ENCODE peak calls at places on chromosomes 11 and 22, in six cellular contexts. O is cardiac fibroblast, G is HFF-Myc, E is AG09319, L is psoas muscle, Y is endothelial cell. H is an unnamed sample.

GRCh38 chr11:13098067-13098466 is 89.0 kb downstream of the RASSF10 start:
- DNase-seq in E (no peak), G (no peak), L (no peak), O (no peak), Y (no peak), H (no peak)

GRCh38 chr11:33258631-33259184 is 1.5 kb downstream of the HIPK3 start:
- DNase-seq in E (no peak), G (no peak), O (peak; percentile 71), L (no peak), Y (no peak), H (no peak)

GRCh38 chr11:124745835-124746620 is 6.0 kb downstream of the VSIG2 start:
- DNase-seq in Y (no peak), L (no peak), G (no peak), O (no peak), E (no peak), H (no peak)

GRCh38 chr11:57792870-57793269 is 31.3 kb downstream of the CTNND1 start:
- DNase-seq in E (no peak), L (no peak), O (peak; percentile 29), G (no peak), Y (no peak), H (no peak)

GRCh38 chr22:20575724-20576444 is 68.5 kb downstream of the MED15 start:
- DNase-seq in L (no peak), O (no peak), Y (no peak), E (no peak), G (no peak), H (no peak)

GRCh38 chr11:69826773-69827172 is 7.6 kb upstream of the FGF3 start:
- DNase-seq in O (no peak), E (no peak), G (no peak), Y (no peak), L (no peak), H (no peak)

GRCh38 chr11:15662285-15662684 is 547.6 kb downstream of the INSC start:
- DNase-seq in G (no peak), L (no peak), O (no peak), Y (no peak), E (no peak), H (no peak)

GRCh38 chr11:65013130-65013691 is 749 bp upstream of the ARL2 start:
- DNase-seq in E (peak; percentile 68), O (peak; percentile 90), L (peak; percentile 94), Y (peak; percentile 93), G (peak; percentile 63), H (no peak)

GRCh38 chr11:133945087-133945974 is 11.4 kb downstream of the IGSF9B start:
- DNase-seq in O (peak; percentile 8), L (no peak), Y (no peak), G (no peak), E (no peak), H (no peak)

GRCh38 chr11:74373382-74373781 is 24.9 kb downstream of the PGM2L1 start:
- DNase-seq in Y (no peak), E (no peak), G (no peak), L (no peak), O (peak; percentile 24), H (no peak)

GRCh38 chr22:31248138-31248745 is 36.1 kb downstream of the LIMK2 start:
- DNase-seq in E (peak; percentile 68), Y (peak; percentile 28), L (peak; percentile 82), G (peak; percentile 56), O (peak; percentile 93), H (peak; percentile 85)

GRCh38 chr22:50173221-50173982 is 2.9 kb downstream of the PANX2 start:
- DNase-seq in G (no peak), E (no peak), Y (no peak), L (peak; percentile 49), O (no peak), H (no peak)

GRCh38 chr22:50102946-50103345 is 13.1 kb downstream of the MOV10L1 start:
- DNase-seq in E (no peak), Y (no peak), L (no peak), G (no peak), O (no peak), H (no peak)

GRCh38 chr11:2139118-2139490 is at the start of gene IGF2:
- DNase-seq in Y (no peak), L (peak; percentile 61), G (no peak), O (no peak), E (no peak), H (no peak)

GRCh38 chr11:74566386-74566960 is 25.9 kb upstream of the POLD3 start:
- DNase-seq in Y (no peak), O (no peak), G (no peak), L (no peak), E (no peak), H (peak; percentile 9)

DNA sequence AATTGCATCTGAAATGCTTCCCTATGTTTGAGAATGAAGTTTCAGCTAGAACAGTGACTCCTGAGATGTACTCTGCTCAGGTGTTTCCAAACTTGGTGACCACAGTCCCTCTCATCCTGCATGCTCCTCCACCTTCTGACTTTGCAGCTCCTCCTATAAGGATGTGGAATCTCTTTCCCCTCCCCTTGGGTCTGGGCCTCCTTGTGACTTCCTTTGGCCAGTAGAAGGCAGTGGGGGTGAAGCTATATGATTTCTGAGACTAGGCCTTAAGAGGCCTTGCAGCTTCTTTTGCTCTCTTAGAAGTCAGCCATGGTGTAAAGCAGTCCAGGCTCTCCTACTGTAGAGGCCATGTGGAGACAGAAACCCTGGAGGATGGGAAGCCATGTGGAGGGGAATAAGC is 50.7 kb downstream of the CSF2RB start:
- DNase-seq in Y (no peak), E (no peak), G (no peak), L (no peak), O (no peak), H (no peak)
- TF ChIP-seq CTCF in Y (no peak), E (no peak), G (no peak), L (no peak), O (no peak), H (no peak)

GRCh38 chr11:17777086-17777725 is 42.6 kb downstream of the KCNC1 start:
- DNase-seq in Y (no peak), O (no peak), L (peak; percentile 25), G (no peak), E (no peak), H (no peak)

GRCh38 chr11:17778352-17778751 is 43.8 kb downstream of the KCNC1 start:
- DNase-seq in G (no peak), E (no peak), L (peak; percentile 36), Y (no peak), O (no peak), H (no peak)

GRCh38 chr11:17778956-17779860 is 44.6 kb downstream of the KCNC1 start:
- DNase-seq in L (no peak), E (no peak), O (no peak), G (no peak), Y (no peak), H (no peak)

GRCh38 chr11:17776213-17776875 is 41.8 kb downstream of the KCNC1 start:
- DNase-seq in G (no peak), Y (no peak), O (no peak), L (peak; percentile 19), E (no peak), H (no peak)

GRCh38 chr11:17777726-17778091 is 43.1 kb downstream of the KCNC1 start:
- DNase-seq in G (no peak), L (no peak), E (no peak), O (no peak), Y (no peak), H (no peak)
- TF ChIP-seq CTCF in G (no peak), L (no peak), E (no peak), O (no peak), Y (no peak), H (no peak)

DNA sequence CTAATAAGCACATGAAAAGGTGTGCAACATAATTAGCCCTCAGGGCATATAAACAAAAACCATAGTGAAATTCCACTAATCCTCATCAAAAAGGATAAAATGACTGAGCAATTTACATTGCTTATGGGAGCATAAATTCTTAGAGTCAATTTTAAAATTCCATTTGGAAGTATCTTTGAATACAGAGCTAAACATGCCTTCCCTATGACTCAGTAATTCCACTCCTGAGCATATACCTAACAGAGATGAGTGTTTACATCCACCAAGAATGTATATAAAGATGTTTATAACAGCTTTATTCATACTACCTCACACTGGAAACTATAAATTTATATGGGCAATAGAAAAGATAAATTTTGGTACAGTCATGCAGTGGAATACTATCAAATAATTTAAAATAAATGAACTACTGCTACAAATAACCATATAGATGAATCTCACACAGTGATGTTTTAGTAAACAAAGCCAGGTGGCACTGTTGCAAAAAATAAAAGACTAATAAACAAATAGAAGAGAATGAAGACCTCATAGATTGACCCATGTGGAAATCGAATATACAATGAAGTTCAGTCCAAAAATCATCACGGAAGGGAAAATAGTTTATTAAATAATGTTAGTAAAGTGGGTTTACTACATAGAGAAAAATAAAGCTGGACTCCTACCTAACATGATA is 8.2 kb upstream of the OR2D2 start:
- DNase-seq in O (peak; percentile 5), E (no peak), L (no peak), Y (no peak), G (no peak), H (no peak)
- TF ChIP-seq CTCF in O (no peak), E (no peak), L (peak; percentile 6), Y (peak; percentile 36), G (no peak), H (no peak)

GRCh38 chr11:79762271-79762935 is 321.6 kb upstream of the TENM4 start:
- DNase-seq in Y (no peak), E (no peak), G (no peak), O (no peak), L (no peak), H (no peak)
- TF ChIP-seq CTCF in Y (no peak), E (no peak), G (no peak), O (no peak), L (no peak), H (no peak)

H was measured in kidney epithelial cell.